ENCODE peak calls at places on chromosomes 6 and 20, in eight cellular contexts. C is activated CD4-positive, alpha-beta T cell treated with anti-CD3 and anti-CD28 coated beads for 24 hours; O is cardiac muscle cell; I is HFF-Myc; K is thoracic aorta; S is A172; P is mesenchymal stem cell; Z is Peyer's patch. L is an unnamed sample.

GRCh38 chr6:14026831-14027539 is 90.6 kb upstream of the CD83 start:
- DNase-seq in I (no peak), C (no peak), P (no peak), S (peak), K (no peak), Z (no peak), O (no peak), L (peak)

GRCh38 chr6:40779399-40779798 is 192.2 kb upstream of the LRFN2 start:
- DNase-seq in C (no peak), P (peak), I (peak), Z (no peak), O (no peak), S (peak), K (no peak), L (peak)

GRCh38 chr20:53621482-53622246 is 28.0 kb upstream of the ZNF217 start:
- DNase-seq in O (no peak), K (no peak), P (peak), C (no peak), I (peak), Z (peak), S (peak), L (peak)

GRCh38 chr6:4280721-4281120 is 145.3 kb upstream of the ECI2 start:
- DNase-seq in Z (no peak), P (peak), S (peak), I (peak), C (no peak), K (no peak), O (peak), L (peak)

GRCh38 chr6:21729431-21729830 is 135.9 kb downstream of the SOX4 start:
- DNase-seq in P (no peak), S (no peak), Z (no peak), I (no peak), C (no peak), O (no peak), K (no peak), L (no peak)

GRCh38 chr6:6740595-6740994 is 152.1 kb downstream of the LY86 start:
- DNase-seq in K (no peak), O (no peak), P (no peak), C (no peak), Z (no peak), S (no peak), I (no peak), L (no peak)

GRCh38 chr6:13526718-13527668 is 39.6 kb upstream of the GFOD1 start:
- DNase-seq in Z (peak), K (no peak), P (no peak), C (no peak), S (peak), O (no peak), I (no peak), L (peak)

GRCh38 chr20:16283978-16284377 is 289.3 kb downstream of the KIF16B start:
- DNase-seq in O (no peak), S (no peak), I (no peak), Z (peak), C (no peak), K (no peak), P (no peak), L (no peak)

GRCh38 chr6:90401933-90402830 is 105.5 kb upstream of the BACH2 start:
- DNase-seq in I (no peak), O (no peak), Z (no peak), S (peak), K (no peak), P (no peak), C (no peak), L (no peak)

GRCh38 chr20:25035924-25036323 is 22.0 kb downstream of the ACSS1 start:
- DNase-seq in S (no peak), C (no peak), P (no peak), I (no peak), O (no peak), Z (no peak), K (no peak), L (no peak)

GRCh38 chr20:23145281-23145700 is 59.2 kb upstream of the CD93 start:
- DNase-seq in P (peak), Z (peak), I (no peak), O (no peak), S (no peak), K (peak), C (no peak), L (peak)

GRCh38 chr6:106168097-106168888 is 82.2 kb downstream of the PRDM1 start:
- DNase-seq in C (no peak), I (no peak), Z (no peak), S (no peak), P (no peak), K (no peak), O (no peak), L (no peak)

GRCh38 chr20:5511930-5512329 is 195.2 kb upstream of the PROKR2 start:
- DNase-seq in S (no peak), K (no peak), I (no peak), P (no peak), Z (no peak), O (no peak), C (no peak), L (no peak)

GRCh38 chr6:108902389-108902792 is 54.2 kb downstream of the ARMC2 start:
- DNase-seq in I (no peak), C (no peak), P (peak), Z (no peak), O (no peak), K (no peak), S (peak), L (peak)

GRCh38 chr6:91031581-91031980 is 444.7 kb upstream of the MAP3K7 start:
- DNase-seq in C (no peak), I (no peak), P (no peak), K (no peak), Z (no peak), O (no peak), S (no peak), L (no peak)

GRCh38 chr6:73929421-73929820 is 233.4 kb downstream of the CD109 start:
- DNase-seq in Z (no peak), C (no peak), S (no peak), O (no peak), I (no peak), P (no peak), K (no peak), L (no peak)

GRCh38 chr6:107741191-107741680 is 82.9 kb downstream of the SCML4 start:
- DNase-seq in K (no peak), C (no peak), I (no peak), P (no peak), O (no peak), Z (no peak), S (no peak), L (no peak)

GRCh38 chr6:13865132-13865531 is 50.8 kb upstream of the MCUR1 start:
- DNase-seq in C (no peak), K (no peak), O (no peak), S (no peak), Z (no peak), P (no peak), I (no peak), L (no peak)

GRCh38 chr6:41726876-41727275 is 8.5 kb downstream of the TFEB start:
- DNase-seq in C (no peak), S (no peak), O (no peak), K (no peak), I (no peak), P (no peak), Z (no peak), L (no peak)

GRCh38 chr6:52839124-52840055 is 1.2 kb downstream of the GSTA5 start:
- DNase-seq in K (no peak), P (peak), I (peak), S (peak), Z (peak), C (peak), O (peak), L (peak)

GRCh38 chr6:47944846-47945245 is 163.0 kb downstream of the OPN5 start:
- DNase-seq in I (no peak), K (no peak), S (no peak), C (no peak), Z (no peak), O (no peak), P (no peak), L (no peak)

GRCh38 chr20:45343445-45343866 is 4.8 kb downstream of the SDC4 start:
- DNase-seq in Z (no peak), P (no peak), I (no peak), C (no peak), O (no peak), S (no peak), K (no peak), L (no peak)

GRCh38 chr6:16180696-16181428 is 52.0 kb downstream of the MYLIP start:
- DNase-seq in P (no peak), K (no peak), O (no peak), S (no peak), I (no peak), C (no peak), Z (no peak), L (no peak)

GRCh38 chr20:10674684-10675455 is 1.1 kb upstream of the JAG1 start:
- DNase-seq in Z (peak), S (peak), I (no peak), P (peak), K (no peak), O (peak), C (no peak), L (peak)

GRCh38 chr20:33262658-33263065 is 20.4 kb upstream of the BPIFB1 start:
- DNase-seq in K (no peak), C (no peak), P (peak), Z (no peak), I (peak), O (peak), S (peak), L (peak)

GRCh38 chr20:38256021-38256420 is 4.5 kb downstream of the KIAA1755 start:
- DNase-seq in O (no peak), P (no peak), S (no peak), C (no peak), I (no peak), K (no peak), Z (no peak), L (no peak)

GRCh38 chr6:37557645-37558114 is 58.0 kb upstream of the CCDC167 start:
- DNase-seq in S (no peak), Z (no peak), K (no peak), C (no peak), P (no peak), I (no peak), O (no peak), L (no peak)

GRCh38 chr6:22512716-22513452 is 56.5 kb upstream of the HDGFL1 start:
- DNase-seq in C (no peak), I (no peak), K (no peak), O (no peak), Z (no peak), P (no peak), S (no peak), L (no peak)

GRCh38 chr20:44714701-44715494 is at the start of gene CCN5:
- DNase-seq in O (no peak), C (no peak), K (peak), Z (peak), I (no peak), S (peak), P (peak), L (peak)

GRCh38 chr6:169224185-169224695 is 29.4 kb downstream of the THBS2 start:
- DNase-seq in K (no peak), I (no peak), C (no peak), O (no peak), P (no peak), S (peak), Z (peak), L (no peak)

GRCh38 chr20:63974402-63975200 is 4.8 kb downstream of the SAMD10 start:
- DNase-seq in I (no peak), Z (peak), K (no peak), O (no peak), P (no peak), C (no peak), S (peak), L (no peak)

GRCh38 chr20:35001596-35002362 is 46.1 kb downstream of the MYH7B start:
- DNase-seq in C (no peak), O (no peak), S (no peak), Z (no peak), K (no peak), P (no peak), I (no peak), L (no peak)

GRCh38 chr6:121086876-121087275 is 247.4 kb downstream of the TBC1D32 start:
- DNase-seq in C (no peak), O (no peak), K (no peak), S (no peak), I (no peak), P (no peak), Z (no peak), L (no peak)

GRCh38 chr6:78300885-78301284 is 566.5 kb upstream of the IRAK1BP1 start:
- DNase-seq in P (no peak), I (no peak), O (no peak), S (no peak), C (no peak), K (no peak), Z (no peak), L (no peak)

GRCh38 chr6:4210619-4211419 is 75.4 kb upstream of the ECI2 start:
- DNase-seq in I (peak), C (peak), P (peak), O (peak), S (peak), K (no peak), Z (peak), L (peak)

GRCh38 chr6:866316-866715 is 173.4 kb upstream of the EXOC2 start:
- DNase-seq in I (no peak), S (no peak), C (no peak), K (no peak), P (no peak), Z (no peak), O (no peak), L (no peak)

GRCh38 chr6:14711056-14711703 is 534.7 kb upstream of the JARID2 start:
- DNase-seq in P (peak), C (peak), Z (peak), K (no peak), S (peak), I (peak), O (peak), L (no peak)

GRCh38 chr6:154921482-154921881 is 73.6 kb upstream of the TIAM2 start:
- DNase-seq in P (no peak), C (no peak), O (no peak), I (no peak), Z (no peak), S (peak), K (no peak), L (peak)

GRCh38 chr20:17556842-17557674 is 12.8 kb upstream of the DSTN start:
- DNase-seq in Z (peak), C (no peak), K (no peak), P (no peak), I (no peak), S (peak), O (no peak), L (peak)

L was measured in endothelial cell of umbilical vein.